ENCODE peak calls at places on chromosome 11, in seven cellular contexts. M is GM20000, N is ovary, A is neural crest cell, O is fibroblast of lung, Y is GM13977, C is AG04449. F is an unnamed sample.

GRCh38 chr11:119432484-119433368 is 9.8 kb upstream of the THY1 start:
- DNase-seq in C (no peak), A (no peak), Y (no peak), N (no peak), O (peak), M (no peak), F (no peak)

GRCh38 chr11:16902979-16903378 is 111.2 kb downstream of the PLEKHA7 start:
- DNase-seq in Y (peak), C (no peak), O (no peak), A (no peak), M (peak), N (no peak), F (no peak)

GRCh38 chr11:61601512-61601911 is 20.6 kb upstream of the SYT7 start:
- DNase-seq in A (no peak), Y (no peak), M (no peak), N (no peak), C (no peak), O (no peak), F (no peak)

GRCh38 chr11:73194593-73194992 is 23.5 kb upstream of the P2RY2 start:
- DNase-seq in Y (no peak), A (no peak), C (no peak), O (no peak), N (no peak), M (no peak), F (no peak)

GRCh38 chr11:117997436-117998200 is 11.4 kb downstream of the IL10RA start:
- DNase-seq in N (no peak), C (no peak), A (no peak), M (no peak), O (no peak), Y (no peak), F (no peak)

GRCh38 chr11:79235696-79236095 is 205.1 kb downstream of the TENM4 start:
- DNase-seq in O (no peak), Y (no peak), C (no peak), N (no peak), M (no peak), A (no peak), F (no peak)

GRCh38 chr11:45899448-45900174 is 7.5 kb downstream of the FREY1 start:
- DNase-seq in C (peak), Y (peak), N (peak), A (peak), M (peak), O (peak), F (peak)

GRCh38 chr11:122902951-122903350 is 20.4 kb downstream of the JHY start:
- DNase-seq in M (no peak), N (no peak), C (no peak), Y (no peak), A (no peak), O (peak), F (no peak)

GRCh38 chr11:79940976-79941735 is 500.3 kb upstream of the TENM4 start:
- DNase-seq in Y (no peak), O (peak), N (no peak), M (no peak), A (no peak), C (peak), F (no peak)

GRCh38 chr11:19450282-19450681 is 209.5 kb upstream of the E2F8 start:
- DNase-seq in M (no peak), O (no peak), N (no peak), A (no peak), C (no peak), Y (no peak), F (no peak)

GRCh38 chr11:45145421-45146071 is 893 bp upstream of the PRDM11 start:
- DNase-seq in O (peak), Y (no peak), A (no peak), N (peak), M (no peak), C (no peak), F (no peak)

GRCh38 chr11:35418847-35419712 is at the start of gene SLC1A2:
- DNase-seq in A (peak), Y (peak), C (no peak), M (peak), N (no peak), O (peak), F (no peak)

GRCh38 chr11:69442012-69442806 is 39.3 kb upstream of the LINC01488 start:
- DNase-seq in N (no peak), C (no peak), Y (no peak), M (no peak), A (no peak), O (peak), F (peak)

GRCh38 chr11:17755891-17756290 is 21.3 kb downstream of the KCNC1 start:
- DNase-seq in A (no peak), N (no peak), C (no peak), Y (no peak), O (no peak), M (no peak), F (no peak)

GRCh38 chr11:120304526-120304925 is 20.6 kb upstream of the TLCD5 start:
- DNase-seq in M (peak), O (peak), A (no peak), C (no peak), N (no peak), Y (peak), F (no peak)

GRCh38 chr11:118497831-118498230 is 29.4 kb upstream of the TTC36 start:
- DNase-seq in C (peak), A (no peak), M (no peak), Y (no peak), O (peak), N (no peak), F (no peak)

GRCh38 chr11:127919206-127920000 is 668.0 kb downstream of the ETS1 start:
- DNase-seq in N (no peak), M (no peak), Y (no peak), O (peak), C (peak), A (no peak), F (no peak)

GRCh38 chr11:42521994-42522393 is 789.8 kb upstream of the API5 start:
- DNase-seq in A (no peak), O (peak), M (no peak), N (no peak), C (no peak), Y (no peak), F (no peak)

GRCh38 chr11:67519726-67520125 is 3.5 kb downstream of the CABP2 start:
- DNase-seq in M (no peak), N (no peak), A (no peak), Y (no peak), C (no peak), O (no peak), F (peak)

GRCh38 chr11:3135491-3136440 is 29.3 kb downstream of the OSBPL5 start:
- DNase-seq in A (no peak), M (no peak), Y (no peak), N (no peak), C (no peak), O (no peak), F (peak)

GRCh38 chr11:32213223-32213622 is 122.3 kb downstream of the RCN1 start:
- DNase-seq in A (no peak), C (peak), Y (no peak), O (peak), M (no peak), N (no peak), F (no peak)

GRCh38 chr11:66133216-66133775 is 63.2 kb downstream of the PACS1 start:
- DNase-seq in O (no peak), C (no peak), A (no peak), M (no peak), Y (no peak), N (no peak), F (no peak)

GRCh38 chr11:74185695-74186094 is 14.6 kb downstream of the PPME1 start:
- DNase-seq in Y (no peak), M (no peak), C (no peak), N (no peak), O (peak), A (no peak), F (no peak)

GRCh38 chr11:34235189-34235588 is 122.6 kb downstream of the ABTB2 start:
- DNase-seq in N (no peak), C (no peak), Y (peak), M (no peak), A (no peak), O (no peak), F (no peak)

GRCh38 chr11:128294685-128295079 is 292.7 kb downstream of the ETS1 start:
- DNase-seq in C (no peak), M (no peak), Y (no peak), N (no peak), O (peak), A (no peak), F (no peak)

GRCh38 chr11:101583180-101584128 is at the start of gene TRPC6:
- DNase-seq in A (peak), Y (no peak), M (no peak), O (peak), N (peak), C (no peak), F (peak)

GRCh38 chr11:133699071-133699470 is 146.2 kb downstream of the SPATA19 start:
- DNase-seq in M (no peak), A (no peak), C (no peak), Y (no peak), O (no peak), N (no peak), F (no peak)

GRCh38 chr11:14320020-14320419 is 39.0 kb downstream of the RRAS2 start:
- DNase-seq in Y (no peak), N (no peak), M (no peak), O (peak), A (no peak), C (no peak), F (peak)

GRCh38 chr11:102985850-102986249 is 30.3 kb upstream of the MMP13 start:
- DNase-seq in Y (no peak), O (no peak), C (no peak), N (no peak), M (no peak), A (no peak), F (no peak)

GRCh38 chr11:72024073-72024749 is 25.5 kb downstream of the IL18BP start:
- DNase-seq in C (no peak), A (no peak), O (no peak), Y (no peak), N (no peak), M (no peak), F (no peak)

GRCh38 chr11:96241351-96241841 is 101.6 kb downstream of the MAML2 start:
- DNase-seq in O (no peak), Y (no peak), C (no peak), N (no peak), A (no peak), M (no peak), F (no peak)

GRCh38 chr11:66950113-66950535 is 8.1 kb downstream of the PC start:
- DNase-seq in M (no peak), Y (no peak), N (peak), O (peak), C (no peak), A (no peak), F (no peak)

GRCh38 chr11:36233226-36233625 is 56.0 kb downstream of the COMMD9 start:
- DNase-seq in A (no peak), Y (no peak), C (no peak), M (no peak), O (peak), N (no peak), F (no peak)

GRCh38 chr11:100961633-100962032 is 168.0 kb downstream of the PGR start:
- DNase-seq in O (peak), M (no peak), N (no peak), C (no peak), Y (no peak), A (no peak), F (no peak)

GRCh38 chr11:122853971-122854446 is 15.7 kb downstream of the CRTAM start:
- DNase-seq in M (peak), O (peak), N (peak), A (peak), Y (peak), C (peak), F (no peak)

GRCh38 chr11:130512662-130513061 is 64.2 kb downstream of the ADAMTS15 start:
- DNase-seq in Y (no peak), C (no peak), O (no peak), N (no peak), A (no peak), M (no peak), F (no peak)

GRCh38 chr11:57324154-57324885 is 432 bp downstream of the TNKS1BP1 start:
- DNase-seq in O (peak), A (peak), Y (peak), N (peak), M (no peak), C (no peak), F (peak)

GRCh38 chr11:46916669-46917108 is 1.7 kb downstream of the LRP4 start:
- DNase-seq in O (peak), C (no peak), A (peak), N (peak), Y (peak), M (peak), F (no peak)
- TF ChIP-seq CTCF in O (peak), C (peak), A (peak), N (no peak), Y (no peak), M (no peak), F (no peak)

GRCh38 chr11:742571-743201 is 4.6 kb upstream of the TALDO1 start:
- DNase-seq in N (no peak), A (no peak), O (no peak), C (no peak), Y (no peak), M (no peak), F (no peak)

GRCh38 chr11:749731-750130 is 2.5 kb downstream of the TALDO1 start:
- DNase-seq in Y (no peak), N (no peak), O (no peak), C (no peak), M (no peak), A (no peak), F (no peak)

GRCh38 chr11:746289-747175 is 732 bp upstream of the TALDO1 start:
- DNase-seq in N (peak), M (no peak), C (no peak), A (peak), O (peak), Y (peak), F (peak)

GRCh38 chr11:748007-748359 is 719 bp downstream of the TALDO1 start:
- DNase-seq in C (no peak), N (no peak), O (peak), A (no peak), Y (no peak), M (peak), F (peak)

GRCh38 chr11:747176-748006 is at the start of gene TALDO1:
- DNase-seq in C (no peak), A (peak), M (peak), O (peak), Y (peak), N (peak), F (peak)
- TF ChIP-seq CTCF in C (peak), A (peak), M (peak), O (peak), Y (peak), N (peak), F (peak)

DNA sequence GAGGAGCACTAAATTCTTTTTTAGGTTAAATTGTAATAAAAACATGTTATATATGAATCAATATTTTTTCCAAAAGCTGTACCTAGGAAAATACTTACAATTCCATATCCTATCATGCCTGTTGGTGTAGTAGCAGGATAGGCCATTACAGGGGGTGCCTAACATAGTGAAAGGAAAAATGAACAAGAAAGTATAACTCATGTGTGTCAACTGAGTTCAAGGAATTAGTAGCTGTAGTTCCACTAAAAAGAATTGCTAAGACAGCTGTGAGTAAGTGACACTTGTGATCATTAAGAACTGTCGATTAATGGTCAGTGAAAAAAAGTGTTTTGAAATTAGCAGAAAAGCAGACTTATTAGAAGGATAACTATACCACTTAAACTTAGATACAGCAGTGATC is 92.4 kb downstream of the PICALM start:
- DNase-seq in M (no peak), Y (no peak), O (no peak), N (no peak), A (no peak), C (no peak), F (no peak)
- TF ChIP-seq CTCF in M (no peak), Y (no peak), O (no peak), N (no peak), A (no peak), C (no peak), F (no peak)

GRCh38 chr11:111310088-111310487 is 11.7 kb downstream of the POU2AF3 start:
- DNase-seq in A (no peak), Y (no peak), N (no peak), M (no peak), O (no peak), C (no peak), F (no peak)
- TF ChIP-seq CTCF in A (no peak), Y (no peak), N (no peak), M (no peak), O (no peak), C (no peak), F (no peak)

GRCh38 chr11:2094354-2095197 is 44.6 kb downstream of the IGF2 start:
- DNase-seq in O (no peak), M (no peak), A (no peak), N (no peak), Y (no peak), C (no peak), F (peak)

GRCh38 chr11:2096001-2096918 is 42.9 kb downstream of the IGF2 start:
- DNase-seq in M (no peak), Y (no peak), A (no peak), O (peak), C (peak), N (peak), F (peak)

GRCh38 chr11:2095198-2095520 is 44.0 kb downstream of the IGF2 start:
- DNase-seq in N (peak), A (no peak), Y (no peak), C (no peak), O (no peak), M (no peak), F (peak)

GRCh38 chr11:2096919-2097301 is 42.3 kb downstream of the IGF2 start:
- DNase-seq in O (no peak), C (no peak), N (no peak), Y (no peak), M (no peak), A (no peak), F (peak)

GRCh38 chr11:2095542-2095941 is 43.6 kb downstream of the IGF2 start:
- DNase-seq in N (no peak), Y (no peak), A (no peak), O (no peak), M (no peak), C (no peak), F (no peak)
- TF ChIP-seq CTCF in N (no peak), Y (no peak), A (no peak), O (no peak), M (no peak), C (no peak), F (no peak)

GRCh38 chr11:11078344-11078743 is 220.5 kb upstream of the ZBED5 start:
- DNase-seq in Y (no peak), O (no peak), C (no peak), M (no peak), N (no peak), A (no peak), F (no peak)
- TF ChIP-seq CTCF in Y (no peak), O (peak), C (no peak), M (no peak), N (no peak), A (no peak), F (no peak)

GRCh38 chr11:37858398-37858797 is 1260.4 kb upstream of the RAG2 start:
- DNase-seq in C (no peak), Y (no peak), A (no peak), N (no peak), M (no peak), O (no peak), F (no peak)
- TF ChIP-seq CTCF in C (no peak), Y (no peak), A (peak), N (no peak), M (no peak), O (no peak), F (no peak)

GRCh38 chr11:13216019-13217006 is 61.3 kb upstream of the BMAL1 start:
- DNase-seq in O (peak), N (no peak), M (no peak), A (no peak), Y (no peak), C (peak), F (no peak)
- TF ChIP-seq CTCF in O (no peak), N (no peak), M (no peak), A (no peak), Y (no peak), C (no peak), F (no peak)

GRCh38 chr11:116733386-116733755 is 39.4 kb downstream of the BUD13 start:
- DNase-seq in Y (no peak), N (no peak), M (no peak), O (no peak), C (no peak), A (no peak), F (peak)

GRCh38 chr11:116731097-116731761 is 41.6 kb downstream of the BUD13 start:
- DNase-seq in C (no peak), Y (no peak), N (no peak), O (peak), M (no peak), A (peak), F (peak)

GRCh38 chr11:116731821-116732739 is 40.7 kb downstream of the BUD13 start:
- DNase-seq in M (no peak), Y (no peak), C (no peak), A (no peak), O (no peak), N (no peak), F (peak)

GRCh38 chr11:116733959-116734517 is 38.7 kb downstream of the BUD13 start:
- DNase-seq in A (no peak), M (no peak), N (no peak), Y (no peak), C (no peak), O (no peak), F (peak)

GRCh38 chr11:116732740-116733385 is 39.9 kb downstream of the BUD13 start:
- DNase-seq in C (no peak), A (peak), N (peak), Y (peak), O (peak), M (peak), F (peak)
- TF ChIP-seq CTCF in C (peak), A (peak), N (peak), Y (peak), O (peak), M (peak), F (peak)

DNA sequence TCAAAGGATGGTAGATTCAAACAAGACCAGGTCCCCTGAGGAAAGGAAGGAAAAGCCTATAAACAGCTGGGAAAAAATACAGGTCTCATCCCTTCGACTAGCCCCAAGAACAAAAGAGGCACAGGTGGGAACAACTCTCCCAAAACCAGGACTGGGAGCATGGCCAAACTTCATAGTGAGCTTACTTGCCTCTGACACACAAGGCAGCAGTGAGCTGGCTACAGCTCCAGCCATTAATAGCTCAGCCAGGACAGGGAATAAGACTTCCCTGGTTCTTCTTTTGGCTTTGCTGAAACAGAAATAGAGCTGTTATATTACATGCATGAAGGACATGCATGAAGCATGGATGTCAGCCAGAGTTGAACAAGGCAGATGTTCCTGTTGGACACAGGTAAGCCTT is at the start of gene OR10A2:
- DNase-seq in M (no peak), Y (no peak), C (no peak), A (no peak), N (no peak), O (no peak), F (no peak)
- TF ChIP-seq CTCF in M (no peak), Y (no peak), C (no peak), A (no peak), N (no peak), O (no peak), F (no peak)